ENCODE peak calls at places on chromosomes 16 and 17, in five cellular contexts. Z, A, L, P and B are unnamed samples.

GRCh38 chr16:75506567-75506966 is 11.3 kb upstream of the CHST6 start:
- DNase-seq in L (peak), P (peak), Z (peak), A (no peak), B (no peak)

GRCh38 chr17:4585203-4585939 is 1.0 kb downstream of the SMTNL2 start:
- DNase-seq in P (no peak), L (no peak), Z (no peak), A (no peak), B (no peak)

GRCh38 chr16:47058295-47059086 is 85.0 kb upstream of the DNAJA2 start:
- DNase-seq in Z (no peak), L (no peak), A (no peak), P (no peak), B (no peak)

GRCh38 chr17:38752930-38753506 is 477 bp downstream of the PSMB3 start:
- DNase-seq in Z (no peak), P (no peak), A (no peak), L (no peak), B (no peak)

GRCh38 chr17:28916302-28916934 is 13.5 kb upstream of the DHRS13 start:
- DNase-seq in L (no peak), A (peak), P (peak), Z (no peak), B (no peak)

GRCh38 chr17:70767102-70767701 is 597.9 kb downstream of the KCNJ2 start:
- DNase-seq in A (no peak), L (no peak), P (peak), Z (peak), B (no peak)

GRCh38 chr17:9231449-9232154 is 210.3 kb downstream of the NTN1 start:
- DNase-seq in Z (no peak), P (no peak), L (no peak), A (no peak), B (no peak)

GRCh38 chr16:70349783-70350182 is 3.1 kb downstream of the DDX19A start:
- DNase-seq in L (no peak), A (no peak), Z (no peak), P (no peak), B (no peak)

GRCh38 chr16:50644730-50645129 is 36.4 kb downstream of the SNX20 start:
- DNase-seq in P (peak), A (peak), Z (peak), L (no peak), B (peak)

GRCh38 chr17:67021718-67022450 is 22.5 kb upstream of the CACNG1 start:
- DNase-seq in P (no peak), Z (no peak), L (no peak), A (no peak), B (no peak)

GRCh38 chr16:11550651-11551498 is 35.8 kb downstream of the LITAF start:
- DNase-seq in Z (no peak), P (no peak), L (no peak), A (no peak), B (no peak)

GRCh38 chr16:84874004-84874435 is 54.2 kb downstream of the CRISPLD2 start:
- DNase-seq in Z (no peak), A (no peak), P (no peak), L (no peak), B (no peak)

GRCh38 chr16:87713469-87714229 is 52.1 kb downstream of the KLHDC4 start:
- DNase-seq in P (no peak), A (peak), L (no peak), Z (no peak), B (no peak)

GRCh38 chr17:8117980-8118768 is at the start of gene ALOXE3:
- DNase-seq in A (peak), Z (peak), L (no peak), P (peak), B (no peak)

GRCh38 chr17:81039854-81040758 is 5.2 kb downstream of the BAIAP2 start:
- DNase-seq in A (no peak), L (no peak), P (peak), Z (peak), B (no peak)

GRCh38 chr17:63966646-63967265 is 6.0 kb downstream of the SCN4A start:
- DNase-seq in P (no peak), L (no peak), Z (no peak), A (no peak), B (no peak)

GRCh38 chr16:70481929-70482536 is 27.6 kb downstream of the FCSK start:
- DNase-seq in L (no peak), A (no peak), Z (peak), P (peak), B (no peak)

GRCh38 chr17:72950236-72950931 is 142.1 kb downstream of the SLC39A11 start:
- DNase-seq in Z (no peak), L (no peak), A (no peak), P (no peak), B (no peak)

GRCh38 chr17:64406321-64407200 is 15.9 kb upstream of the PECAM1 start:
- DNase-seq in L (no peak), A (no peak), P (no peak), Z (no peak), B (no peak)